ENCODE peak calls at places on chromosomes 3 and 15, in eight cellular contexts. H is heart right ventricle, S is right atrium auricular region, E is lower leg skin, R is psoas muscle, O is neural progenitor cell, V is NT2/D1, U is aorta. Q is an unnamed sample.
A peak's percentile ranks its signal among the peaks of the same experiment; 100 is the strongest.

GRCh38 chr3:149364624-149365023 is 12.8 kb downstream of the TM4SF1 start:
- DNase-seq in H (no peak), S (no peak), E (no peak), R (no peak), O (no peak), V (no peak), U (no peak), Q (no peak)

GRCh38 chr3:38622336-38622735 is 27.2 kb downstream of the SCN5A start:
- DNase-seq in H (no peak), S (no peak), E (no peak), R (no peak), O (no peak), V (no peak), U (no peak), Q (no peak)

GRCh38 chr3:168620854-168621253 is 525.1 kb upstream of the GOLIM4 start:
- DNase-seq in H (no peak), S (no peak), E (no peak), R (no peak), O (peak; percentile 71), V (peak; percentile 36), U (no peak), Q (peak; percentile 69)

GRCh38 chr3:153259956-153260355 is 97.9 kb downstream of the RAP2B start:
- DNase-seq in H (no peak), S (no peak), E (no peak), R (no peak), O (no peak), V (no peak), U (no peak), Q (no peak)

GRCh38 chr3:38805765-38806386 is 10.1 kb downstream of the SCN10A start:
- DNase-seq in H (peak; percentile 55), S (no peak), E (no peak), R (no peak), O (peak; percentile 95), V (peak; percentile 81), U (no peak), Q (peak; percentile 78)

GRCh38 chr3:169112153-169112892 is 551.2 kb downstream of the MECOM start:
- DNase-seq in H (no peak), S (no peak), E (no peak), R (no peak), O (no peak), V (no peak), U (no peak), Q (no peak)

GRCh38 chr3:132595036-132595435 is 2.0 kb upstream of the ACKR4 start:
- DNase-seq in H (no peak), S (no peak), E (no peak), R (no peak), O (peak; percentile 70), V (no peak), U (no peak), Q (no peak)

GRCh38 chr3:52090620-52091468 is 34.5 kb upstream of the DUSP7 start:
- DNase-seq in H (no peak), S (no peak), E (no peak), R (no peak), O (peak; percentile 44), V (no peak), U (peak; percentile 45), Q (no peak)

GRCh38 chr15:96771035-96771434 is 440.5 kb downstream of the NR2F2 start:
- DNase-seq in H (no peak), S (no peak), E (no peak), R (no peak), O (no peak), V (no peak), U (no peak), Q (no peak)

GRCh38 chr15:77069521-77070121 is 1.3 kb downstream of the TSPAN3 start:
- DNase-seq in H (no peak), S (no peak), E (no peak), R (no peak), O (no peak), V (no peak), U (no peak), Q (peak; percentile 44)

DNA sequence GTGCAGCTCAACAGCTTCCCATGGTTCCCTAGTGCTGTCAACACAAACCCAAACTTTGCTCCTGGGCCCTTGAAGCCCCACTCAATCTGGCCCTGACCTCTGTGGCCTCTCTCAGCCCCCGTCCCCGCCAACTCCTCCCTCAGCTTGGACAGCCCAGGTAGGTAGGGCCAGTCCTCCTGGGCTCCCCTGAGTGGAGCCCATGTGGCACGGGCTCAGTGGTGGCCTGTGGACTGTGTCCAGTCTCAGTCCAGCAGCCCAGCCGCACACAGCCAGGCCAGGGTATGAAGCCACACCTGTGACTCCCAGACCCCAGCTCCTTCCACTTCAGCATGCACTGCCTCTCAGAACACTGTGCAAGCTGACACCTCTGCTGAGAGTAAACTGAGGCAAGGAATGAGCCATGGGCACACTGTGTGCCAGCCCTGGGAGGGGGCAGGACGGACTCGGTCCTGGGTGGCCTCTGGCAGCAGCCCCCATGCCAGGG is 11.5 kb downstream of the PLXND1 start:
- DNase-seq in H (no peak), S (no peak), E (no peak), R (peak; percentile 14), O (no peak), V (no peak), U (no peak), Q (no peak)
- H3K4me3 ChIP-seq in H (no peak overlapping the region), S (no peak overlapping the region), E (no peak overlapping the region), R (no peak overlapping the region), O (no peak overlapping the region), V (no peak overlapping the region), U (no peak overlapping the region), Q (no peak overlapping the region)

DNA sequence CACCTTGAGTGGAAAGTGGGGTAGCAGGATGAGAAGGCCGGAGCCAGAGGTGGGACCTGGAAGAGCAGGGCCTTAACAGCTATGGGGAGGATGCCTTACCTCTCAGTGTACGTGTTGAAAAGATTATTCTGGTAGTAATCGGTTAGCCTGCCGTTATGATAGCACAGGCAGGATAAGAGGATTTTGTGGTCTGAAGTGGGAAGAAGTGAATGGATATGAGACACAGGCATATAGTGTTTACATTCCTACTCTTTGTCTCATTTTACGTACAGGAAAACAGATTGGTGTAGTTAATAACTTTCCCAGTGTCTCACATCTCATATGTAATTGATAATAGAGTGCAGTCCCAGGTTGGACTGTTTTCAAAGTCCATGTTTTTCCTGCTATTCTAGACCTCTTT is 172.3 kb downstream of the KLHL25 start:
- DNase-seq in H (no peak), S (no peak), E (no peak), R (no peak), O (no peak), V (no peak), U (no peak), Q (no peak)
- H3K4me3 ChIP-seq in H (peak overlapping the region; percentile 52), S (peak overlapping the region; percentile 54), E (peak overlapping the region; percentile 6), R (peak overlapping the region; percentile 67), O (no peak overlapping the region), V (no peak overlapping the region), U (peak overlapping the region; percentile 82), Q (no peak overlapping the region)

GRCh38 chr3:60403866-60404265 is 847.4 kb downstream of the FHIT start:
- DNase-seq in H (no peak), S (no peak), E (no peak), R (no peak), O (no peak), V (no peak), U (no peak), Q (no peak)

GRCh38 chr3:60399861-60400845 is 851.1 kb downstream of the FHIT start:
- DNase-seq in H (no peak), S (no peak), E (no peak), R (no peak), O (no peak), V (no peak), U (no peak), Q (no peak)

GRCh38 chr3:60395173-60395762 is 856.0 kb downstream of the FHIT start:
- DNase-seq in H (no peak), S (no peak), E (no peak), R (no peak), O (no peak), V (no peak), U (no peak), Q (no peak)

GRCh38 chr3:60402951-60403350 is 848.3 kb downstream of the FHIT start:
- DNase-seq in H (no peak), S (no peak), E (no peak), R (no peak), O (no peak), V (no peak), U (no peak), Q (peak; percentile 94)

DNA sequence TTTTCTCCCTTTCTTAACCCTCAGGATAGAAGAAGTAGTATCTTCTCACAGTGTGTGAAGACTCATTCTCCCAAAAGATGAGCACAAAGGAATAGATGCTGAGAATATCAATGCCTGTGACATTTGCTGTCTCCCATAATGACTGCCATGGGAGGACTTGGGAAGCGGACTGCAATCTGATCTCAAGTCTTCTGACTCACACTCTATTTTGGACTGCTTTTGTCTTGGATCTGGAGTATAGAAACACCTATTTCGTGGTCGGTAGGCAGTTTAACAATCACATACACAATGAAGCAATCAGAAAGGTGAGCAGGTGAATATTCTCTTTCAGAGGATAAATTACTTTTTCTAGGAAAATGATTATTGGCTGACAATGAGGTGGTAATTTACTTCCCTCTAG is 852.0 kb downstream of the FHIT start:
- DNase-seq in H (no peak), S (no peak), E (no peak), R (no peak), O (no peak), V (no peak), U (no peak), Q (no peak)
- H3K4me3 ChIP-seq in H (no peak overlapping the region), S (no peak overlapping the region), E (no peak overlapping the region), R (no peak overlapping the region), O (no peak overlapping the region), V (no peak overlapping the region), U (no peak overlapping the region), Q (no peak overlapping the region)

GRCh38 chr3:101852983-101853382 is 3.7 kb downstream of the NFKBIZ start:
- DNase-seq in H (no peak), S (no peak), E (no peak), R (no peak), O (no peak), V (no peak), U (no peak), Q (no peak)
- H3K4me3 ChIP-seq in H (no peak overlapping the region), S (peak overlapping the region; percentile 19), E (no peak overlapping the region), R (no peak overlapping the region), O (no peak overlapping the region), V (no peak overlapping the region), U (no peak overlapping the region), Q (no peak overlapping the region)

DNA sequence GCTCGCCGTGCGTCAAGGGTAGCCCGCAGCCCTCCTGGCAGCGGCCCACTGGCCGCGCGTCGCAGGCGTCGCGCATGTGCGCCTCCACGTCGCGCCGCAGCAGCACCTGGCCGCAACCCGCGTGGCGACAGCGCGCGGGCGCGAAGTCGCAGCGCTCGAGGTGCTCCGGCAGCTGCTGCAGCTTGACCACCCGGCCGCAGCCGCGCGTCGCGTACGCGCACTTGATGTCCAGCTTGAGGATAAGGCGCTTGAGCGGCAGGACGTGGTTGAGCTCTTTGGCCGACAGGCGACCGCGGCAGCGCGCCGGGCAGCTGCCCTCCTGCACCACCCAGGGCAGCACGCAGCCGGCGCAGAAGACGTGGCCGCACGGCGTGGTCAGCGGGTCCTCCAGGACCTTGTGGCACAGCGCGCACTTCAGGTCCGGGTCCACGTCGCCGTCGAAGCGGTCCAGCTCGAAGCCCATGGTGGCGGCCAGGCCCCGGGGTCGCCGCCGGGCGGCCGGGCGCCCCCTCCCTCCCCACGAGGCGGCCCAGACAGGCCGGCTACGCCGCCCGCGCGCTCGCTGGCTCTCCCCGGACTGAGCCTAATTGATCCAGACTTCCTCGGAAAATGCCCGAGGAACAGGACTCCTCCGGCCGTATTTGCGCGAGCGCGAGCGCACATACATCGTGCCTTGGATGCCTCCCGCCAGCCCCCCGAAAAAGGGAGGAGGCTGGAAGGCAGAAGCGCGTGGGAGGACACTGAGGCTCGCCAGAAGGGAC is at the start of gene PDZRN3:
- DNase-seq in H (peak; percentile 61), S (no peak), E (peak; percentile 31), R (peak; percentile 71), O (peak; percentile 89), V (peak; percentile 50), U (peak; percentile 79), Q (no peak)
- H3K4me3 ChIP-seq in H (peak within 1 kb of the TSS; percentile 69), S (peak within 1 kb of the TSS; percentile 62), E (peak within 1 kb of the TSS; percentile 28), R (peak within 1 kb of the TSS; percentile 81), O (peak within 1 kb of the TSS; percentile 70), V (peak within 1 kb of the TSS; percentile 88), U (peak within 1 kb of the TSS; percentile 78), Q (no peak within 1 kb of the TSS)